ENCODE peak calls at places on chromosomes 5 and 9, in seven cellular contexts. F is H9, S is IMR-90, E is mesendoderm, M is H1, B is neuronal stem cell, W is trophoblast cell. O is an unnamed sample.

GRCh38 chr5:12805165-12805698 is 901.0 kb upstream of the CTNND2 start:
- DNase-seq in F (no peak), B (no peak), S (no peak), M (no peak), E (no peak), W (no peak), O (no peak)

GRCh38 chr5:82092-82491 is 9.9 kb upstream of the PLEKHG4B start:
- DNase-seq in S (peak), W (peak), E (peak), F (peak), M (peak), B (peak), O (peak)

GRCh38 chr9:79976501-79977444 is 405.0 kb downstream of the TLE4 start:
- DNase-seq in W (peak), F (no peak), B (peak), M (no peak), E (no peak), S (no peak), O (no peak)

GRCh38 chr9:14027114-14027812 is 286.7 kb downstream of the NFIB start:
- DNase-seq in E (peak), B (no peak), S (no peak), F (no peak), W (no peak), M (no peak), O (no peak)

GRCh38 chr9:97179616-97180015 is 127.8 kb upstream of the CCDC180 start:
- DNase-seq in M (no peak), E (no peak), W (peak), F (no peak), B (no peak), S (no peak), O (no peak)

GRCh38 chr9:89821081-89821480 is 216.3 kb downstream of the GADD45G start:
- DNase-seq in W (peak), M (no peak), F (peak), B (no peak), E (peak), S (no peak), O (peak)

GRCh38 chr5:132498152-132498551 is 7.6 kb upstream of the IRF1 start:
- DNase-seq in E (peak), W (peak), M (no peak), S (peak), B (no peak), F (no peak), O (peak)

GRCh38 chr9:134317431-134318414 is 8.5 kb upstream of the RXRA start:
- DNase-seq in E (no peak), S (peak), M (no peak), B (no peak), W (no peak), F (no peak), O (no peak)

GRCh38 chr5:174724484-174725260 is at the start of gene MSX2:
- DNase-seq in S (peak), W (peak), F (peak), M (no peak), B (peak), E (peak), O (peak)

GRCh38 chr9:95143591-95144561 is 173.6 kb downstream of the FANCC start:
- DNase-seq in M (no peak), S (peak), E (no peak), F (no peak), W (no peak), B (no peak), O (peak)

GRCh38 chr5:130155395-130155794 is 251.1 kb downstream of the CHSY3 start:
- DNase-seq in B (no peak), M (no peak), E (no peak), W (no peak), S (no peak), F (no peak), O (no peak)

GRCh38 chr5:140966293-140967225 is at the start of gene PCDHAC2:
- DNase-seq in W (no peak), E (peak), S (no peak), M (no peak), F (peak), B (peak), O (peak)

GRCh38 chr9:78368236-78368635 is 71.3 kb downstream of the PSAT1 start:
- DNase-seq in M (no peak), F (no peak), E (peak), S (no peak), B (no peak), W (no peak), O (no peak)

GRCh38 chr9:95264954-95265615 is 52.4 kb downstream of the FANCC start:
- DNase-seq in E (peak), B (no peak), S (peak), F (no peak), W (peak), M (no peak), O (peak)

GRCh38 chr9:110911659-110912473 is 126.4 kb downstream of the LPAR1 start:
- DNase-seq in M (no peak), B (no peak), E (no peak), F (no peak), W (peak), S (peak), O (peak)

GRCh38 chr5:96926275-96926674 is 9.6 kb upstream of the LNPEP start:
- DNase-seq in F (no peak), M (no peak), B (no peak), S (no peak), W (no peak), E (no peak), O (no peak)
- H2AK5ac ChIP-seq in F (no peak), M (no peak), B (no peak), S (no peak), W (no peak), E (no peak), O (no peak)

GRCh38 chr9:32382582-32383320 is 1.7 kb upstream of the ACO1 start:
- DNase-seq in W (no peak), F (no peak), B (no peak), E (no peak), M (no peak), S (no peak), O (no peak)

GRCh38 chr9:32378496-32378895 is 5.9 kb upstream of the ACO1 start:
- DNase-seq in S (peak), W (peak), B (peak), F (peak), M (no peak), E (peak), O (peak)

GRCh38 chr9:32380944-32381343 is 3.5 kb upstream of the ACO1 start:
- DNase-seq in S (no peak), F (no peak), B (no peak), E (no peak), W (no peak), M (no peak), O (no peak)

GRCh38 chr9:32376295-32376694 is 8.1 kb upstream of the ACO1 start:
- DNase-seq in F (no peak), W (no peak), E (peak), B (no peak), M (no peak), S (no peak), O (no peak)

GRCh38 chr9:32378993-32379729 is 5.3 kb upstream of the ACO1 start:
- DNase-seq in E (peak), W (peak), S (peak), M (no peak), B (peak), F (peak), O (peak)
- H2AK5ac ChIP-seq in E (no peak), W (no peak), S (no peak), M (no peak), B (no peak), F (no peak), O (no peak)

GRCh38 chr5:180157866-180158265 is 51.1 kb downstream of the RASGEF1C start:
- DNase-seq in F (no peak), M (no peak), E (no peak), S (no peak), W (no peak), B (no peak), O (no peak)

GRCh38 chr5:180160215-180160614 is 48.8 kb downstream of the RASGEF1C start:
- DNase-seq in M (no peak), W (no peak), E (no peak), B (no peak), F (no peak), S (no peak), O (no peak)

GRCh38 chr5:180160822-180161221 is 48.2 kb downstream of the RASGEF1C start:
- DNase-seq in W (no peak), E (no peak), S (no peak), F (no peak), M (no peak), B (no peak), O (no peak)

GRCh38 chr5:180161420-180162303 is 47.3 kb downstream of the RASGEF1C start:
- DNase-seq in S (no peak), M (no peak), F (peak), B (no peak), E (peak), W (no peak), O (no peak)

GRCh38 chr5:180159756-180160155 is 49.3 kb downstream of the RASGEF1C start:
- DNase-seq in F (no peak), S (peak), W (peak), M (no peak), E (no peak), B (no peak), O (no peak)
- H2AK5ac ChIP-seq in F (no peak), S (no peak), W (no peak), M (no peak), E (no peak), B (no peak), O (no peak)

DNA sequence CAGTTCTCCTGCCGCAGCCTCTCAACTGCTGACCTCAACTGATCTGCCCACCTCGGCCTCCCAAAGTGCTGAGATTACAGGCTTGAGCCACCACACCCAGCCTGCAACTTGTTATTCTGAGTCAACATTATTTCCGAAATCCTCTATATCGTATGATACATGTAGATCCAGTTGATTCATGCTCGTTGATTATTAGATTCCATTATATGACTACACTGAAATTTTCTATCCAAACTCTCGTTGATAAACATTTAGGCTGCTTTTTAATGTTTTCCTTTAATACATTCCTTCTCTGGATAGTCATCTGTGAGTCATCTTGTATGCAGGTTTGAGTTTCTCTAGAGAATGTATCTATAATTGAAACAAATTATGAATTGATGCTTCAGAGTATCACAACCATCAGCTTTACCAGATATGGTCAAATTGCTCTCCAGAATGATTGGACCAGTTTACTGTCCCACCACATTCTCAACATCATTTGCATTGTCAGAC is 4.1 kb downstream of the CDK7 start:
- DNase-seq in E (no peak), M (no peak), F (no peak), W (peak), B (no peak), S (peak), O (peak)
- H2AK5ac ChIP-seq in E (no peak), M (no peak), F (no peak), W (no peak), B (no peak), S (peak), O (no peak)

GRCh38 chr9:109576762-109577161 is 78.7 kb upstream of the PTPN3 start:
- DNase-seq in B (no peak), E (no peak), M (no peak), S (no peak), W (no peak), F (no peak), O (no peak)
- H2AK5ac ChIP-seq in B (no peak), E (no peak), M (no peak), S (no peak), W (no peak), F (no peak), O (no peak)

GRCh38 chr5:97094579-97095317 is 47.7 kb downstream of the LIX1 start:
- DNase-seq in M (no peak), W (no peak), E (no peak), B (no peak), S (no peak), F (no peak), O (no peak)
- H2AK5ac ChIP-seq in M (no peak), W (no peak), E (no peak), B (no peak), S (no peak), F (no peak), O (no peak)

DNA sequence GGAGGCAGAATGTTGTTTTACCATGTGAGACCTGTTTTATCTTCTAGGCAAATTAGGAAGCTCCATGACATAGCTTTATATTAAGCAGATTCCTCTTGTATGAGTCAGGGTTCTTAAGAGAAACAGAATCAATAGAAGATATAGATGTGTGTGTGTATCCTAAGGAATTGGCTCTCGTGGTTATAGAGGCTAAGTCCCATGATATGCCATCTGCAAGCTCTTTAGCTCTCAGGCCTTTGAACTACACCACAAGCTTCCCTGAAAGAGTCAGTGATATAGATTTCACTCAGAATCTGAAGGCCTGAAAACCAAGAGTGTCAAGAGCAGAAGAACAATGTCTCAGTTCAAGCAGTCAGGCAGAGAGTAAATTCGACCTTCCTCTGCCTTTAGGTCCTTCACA is 365.8 kb upstream of the ZNF608 start:
- DNase-seq in F (no peak), E (no peak), S (peak), M (no peak), B (no peak), W (no peak), O (peak)
- H2AK5ac ChIP-seq in F (no peak), E (no peak), S (peak), M (no peak), B (no peak), W (no peak), O (no peak)